ENCODE peak calls at places on chromosomes 16 and 17, in eight cellular contexts. C is MG63, O is glomerular endothelial cell, F is omental fat pad, B is tibial artery, M is D341Med, Z is PC-3, D is NCI-H1417. X is an unnamed sample.
A peak's percentile ranks its signal among the peaks of the same experiment; 100 is the strongest.

GRCh38 chr17:68011199-68011665 is 15.0 kb upstream of the C17orf58 start:
- DNase-seq in C (peak; percentile 43), O (no peak), F (peak; percentile 41), B (peak; percentile 31), M (peak; percentile 80), Z (peak; percentile 59), D (peak; percentile 16), X (peak; percentile 22)

GRCh38 chr16:88015806-88016140 is 64.5 kb downstream of the BANP start:
- DNase-seq in C (no peak), O (no peak), F (no peak), B (no peak), M (no peak), Z (no peak), D (no peak), X (no peak)

GRCh38 chr16:71628810-71629209 is 2.8 kb downstream of the MARVELD3 start:
- DNase-seq in C (no peak), O (peak; percentile 29), F (no peak), B (no peak), M (no peak), Z (peak; percentile 30), D (peak; percentile 2), X (no peak)

GRCh38 chr17:21513012-21513570 is 136.9 kb downstream of the KCNJ12 start:
- DNase-seq in C (peak; percentile 80), O (peak; percentile 25), F (peak; percentile 64), B (peak; percentile 52), M (peak; percentile 93), Z (peak; percentile 84), D (peak; percentile 72), X (peak; percentile 52)

GRCh38 chr16:50617630-50618184 is 63.4 kb downstream of the SNX20 start:
- DNase-seq in C (no peak), O (no peak), F (no peak), B (no peak), M (no peak), Z (no peak), D (no peak), X (no peak)

GRCh38 chr17:80793851-80794267 is 197.8 kb upstream of the CHMP6 start:
- DNase-seq in C (no peak), O (no peak), F (no peak), B (no peak), M (no peak), Z (peak; percentile 81), D (no peak), X (no peak)

GRCh38 chr16:50298591-50299507 is 32.5 kb downstream of the ADCY7 start:
- DNase-seq in C (no peak), O (no peak), F (no peak), B (peak; percentile 19), M (no peak), Z (no peak), D (no peak), X (no peak)

GRCh38 chr16:1989826-1990335 is at the start of gene SYNGR3:
- DNase-seq in C (peak; percentile 56), O (no peak), F (no peak), B (no peak), M (peak; percentile 70), Z (peak; percentile 39), D (no peak), X (no peak)

GRCh38 chr17:69763503-69763902 is 311.5 kb upstream of the KCNJ16 start:
- DNase-seq in C (peak; percentile 22), O (no peak), F (no peak), B (no peak), M (no peak), Z (peak; percentile 61), D (no peak), X (no peak)

GRCh38 chr17:35218901-35219300 is 24.0 kb upstream of the SLFN5 start:
- DNase-seq in C (no peak), O (no peak), F (no peak), B (no peak), M (no peak), Z (no peak), D (no peak), X (no peak)

GRCh38 chr16:734208-734980 is 6.4 kb downstream of the CIAO3 start:
- DNase-seq in C (no peak), O (no peak), F (no peak), B (no peak), M (no peak), Z (no peak), D (no peak), X (no peak)

GRCh38 chr16:88309905-88310259 is 72.9 kb upstream of the ZNF469 start:
- DNase-seq in C (no peak), O (no peak), F (no peak), B (no peak), M (no peak), Z (peak; percentile 13), D (peak; percentile 2), X (no peak)